ENCODE peak calls at places on chromosomes 13 and 19, in four cellular contexts. A is stomach, D is sigmoid colon, O is GM12878. J is an unnamed sample. For H3K4me1 and H3K9me3, the result is how much of the 10 kb centered on the place peaks cover.

GRCh38 chr13:61695147-61695546 is 279.5 kb upstream of the PCDH20 start:
- DNase-seq in A (no peak), D (no peak), O (no peak), J (no peak)

GRCh38 chr19:13860679-13861391 is 16.1 kb upstream of the NANOS3 start:
- DNase-seq in A (no peak), D (no peak), O (no peak), J (no peak)

GRCh38 chr13:70835349-70835748 is 727.1 kb upstream of the KLHL1 start:
- DNase-seq in A (no peak), D (no peak), O (no peak), J (no peak)

GRCh38 chr13:71751074-71751473 is 115.9 kb downstream of the DACH1 start:
- DNase-seq in A (no peak), D (no peak), O (no peak), J (no peak)

GRCh38 chr19:49017666-49018351 is 918 bp upstream of the LHB start:
- DNase-seq in A (peak), D (no peak), O (no peak), J (no peak)

GRCh38 chr13:29369060-29369743 is 226.3 kb downstream of the SLC7A1 start:
- DNase-seq in A (no peak), D (no peak), O (peak), J (no peak)

GRCh38 chr13:33296793-33297425 is 11.4 kb upstream of the STARD13 start:
- DNase-seq in A (no peak), D (no peak), O (no peak), J (no peak)

GRCh38 chr19:47523473-47523872 is 8.6 kb upstream of the NAPA start:
- DNase-seq in A (no peak), D (no peak), O (no peak), J (no peak)

GRCh38 chr19:33373701-33374405 is at the start of gene CEBPG:
- DNase-seq in A (peak), D (peak), O (no peak), J (no peak)

GRCh38 chr13:32023698-32024097 is 7.9 kb upstream of the FRY start:
- DNase-seq in A (no peak), D (no peak), O (no peak), J (no peak)

GRCh38 chr19:6048808-6049405 is 61.4 kb downstream of the RFX2 start:
- DNase-seq in A (peak), D (peak), O (peak), J (peak)

GRCh38 chr13:99465454-99465853 is 35.8 kb upstream of the TM9SF2 start:
- DNase-seq in A (no peak), D (no peak), O (no peak), J (no peak)

GRCh38 chr13:100674363-100674847 is at the start of gene TMTC4:
- DNase-seq in A (no peak), D (no peak), O (no peak), J (no peak)

GRCh38 chr13:97359181-97360057 is 74.5 kb upstream of the RAP2A start:
- DNase-seq in A (peak), D (peak), O (no peak), J (peak)

GRCh38 chr13:35349052-35349451 is 127.4 kb downstream of the MAB21L1 start:
- DNase-seq in A (no peak), D (no peak), O (no peak), J (no peak)

GRCh38 chr13:114313061-114313860 is 1.0 kb upstream of the CHAMP1 start:
- DNase-seq in A (no peak), D (no peak), O (peak), J (no peak)

GRCh38 chr19:29771708-29772415 is 39.9 kb upstream of the CCNE1 start:
- DNase-seq in A (peak), D (no peak), O (no peak), J (no peak)

GRCh38 chr13:105616313-105617075 is 919.0 kb downstream of the EFNB2 start:
- DNase-seq in A (no peak), D (no peak), O (no peak), J (no peak)

GRCh38 chr13:50309200-50309848 is 294.1 kb downstream of the KCNRG start:
- DNase-seq in A (no peak), D (no peak), O (no peak), J (no peak)

GRCh38 chr13:33262997-33263396 is 22.6 kb downstream of the STARD13 start:
- DNase-seq in A (no peak), D (no peak), O (no peak), J (no peak)

GRCh38 chr13:99686944-99687382 is 185.7 kb downstream of the TM9SF2 start:
- DNase-seq in A (no peak), D (no peak), O (no peak), J (no peak)

GRCh38 chr13:109387438-109387837 is 398.9 kb downstream of the IRS2 start:
- DNase-seq in A (no peak), D (no peak), O (no peak), J (no peak)

GRCh38 chr13:88074794-88075509 is 403.8 kb downstream of the SLITRK5 start:
- DNase-seq in A (no peak), D (peak), O (no peak), J (no peak)

GRCh38 chr13:33279898-33280549 is 5.5 kb downstream of the STARD13 start:
- DNase-seq in A (no peak), D (no peak), O (no peak), J (no peak)

GRCh38 chr13:29922281-29922821 is 71.9 kb upstream of the UBL3 start:
- DNase-seq in A (no peak), D (no peak), O (no peak), J (no peak)

GRCh38 chr19:39941151-39941550 is 6.7 kb upstream of the FCGBP start:
- DNase-seq in A (peak), D (no peak), O (no peak), J (no peak)
- H3K4me1 ChIP-seq in A (under half), D (under half), O (under half), J (under half)

GRCh38 chr19:51978882-51979281 is 7.8 kb downstream of the ZNF350 start:
- DNase-seq in A (no peak), D (no peak), O (no peak), J (no peak)
- H3K9me3 ChIP-seq in A (half or more), D (under half), O (under half), J (half or more)

DNA sequence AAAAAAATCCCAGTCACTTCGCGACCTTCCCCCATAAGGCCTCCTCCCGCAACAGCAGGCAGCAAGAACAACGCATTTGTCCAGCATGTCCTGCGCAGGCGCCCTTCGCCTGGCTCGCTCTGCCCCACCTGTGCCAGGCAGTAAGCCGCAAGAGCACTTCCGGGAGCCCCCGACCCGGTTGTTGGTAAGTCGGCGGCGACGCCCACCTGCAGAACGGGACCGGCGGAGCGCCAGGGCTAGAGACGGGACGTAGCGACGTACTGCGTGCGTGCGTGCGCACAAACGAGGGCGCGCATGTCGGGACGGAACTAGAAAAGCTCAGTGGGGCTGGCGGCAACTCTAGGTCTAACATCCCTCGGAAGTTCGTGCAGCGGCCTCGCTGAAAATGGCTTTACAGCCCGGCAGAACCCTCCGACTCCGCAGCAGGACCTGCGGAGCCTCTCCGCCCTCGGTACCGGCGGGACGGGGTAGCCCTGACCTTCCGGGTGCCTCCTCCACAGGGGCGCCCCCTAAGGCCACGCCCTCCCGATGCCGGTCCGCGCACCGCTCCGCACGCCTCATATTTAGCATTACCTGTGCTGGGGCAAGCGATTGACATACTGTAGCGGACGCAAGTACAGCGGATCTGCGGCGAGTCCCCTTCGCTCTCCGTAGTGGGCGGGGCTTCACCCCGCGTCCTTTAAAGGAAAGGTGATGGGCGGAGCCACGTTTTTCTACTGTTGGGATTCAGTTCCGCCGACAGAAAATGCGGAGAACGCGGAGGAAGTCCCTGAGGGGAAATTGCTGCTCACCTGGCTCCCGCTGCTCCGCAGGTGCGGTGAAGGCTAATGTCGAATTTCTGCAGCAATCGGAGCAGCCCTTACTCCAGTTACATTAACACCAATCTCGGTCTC is at the start of gene MTIF3:
- DNase-seq in A (peak), D (peak), O (peak), J (peak)
- TF ChIP-seq EP300 in A (no peak), D (no peak), O (no peak), J (peak)

GRCh38 chr13:110626510-110626909 is 11.2 kb downstream of the NAXD start:
- DNase-seq in A (no peak), D (no peak), O (no peak), J (no peak)

GRCh38 chr13:110625771-110626321 is 10.5 kb downstream of the NAXD start:
- DNase-seq in A (peak), D (no peak), O (no peak), J (no peak)

GRCh38 chr13:110627351-110627750 is 12.0 kb downstream of the NAXD start:
- DNase-seq in A (no peak), D (no peak), O (no peak), J (no peak)

GRCh38 chr13:110627761-110628476 is 12.6 kb downstream of the NAXD start:
- DNase-seq in A (no peak), D (no peak), O (no peak), J (no peak)

DNA sequence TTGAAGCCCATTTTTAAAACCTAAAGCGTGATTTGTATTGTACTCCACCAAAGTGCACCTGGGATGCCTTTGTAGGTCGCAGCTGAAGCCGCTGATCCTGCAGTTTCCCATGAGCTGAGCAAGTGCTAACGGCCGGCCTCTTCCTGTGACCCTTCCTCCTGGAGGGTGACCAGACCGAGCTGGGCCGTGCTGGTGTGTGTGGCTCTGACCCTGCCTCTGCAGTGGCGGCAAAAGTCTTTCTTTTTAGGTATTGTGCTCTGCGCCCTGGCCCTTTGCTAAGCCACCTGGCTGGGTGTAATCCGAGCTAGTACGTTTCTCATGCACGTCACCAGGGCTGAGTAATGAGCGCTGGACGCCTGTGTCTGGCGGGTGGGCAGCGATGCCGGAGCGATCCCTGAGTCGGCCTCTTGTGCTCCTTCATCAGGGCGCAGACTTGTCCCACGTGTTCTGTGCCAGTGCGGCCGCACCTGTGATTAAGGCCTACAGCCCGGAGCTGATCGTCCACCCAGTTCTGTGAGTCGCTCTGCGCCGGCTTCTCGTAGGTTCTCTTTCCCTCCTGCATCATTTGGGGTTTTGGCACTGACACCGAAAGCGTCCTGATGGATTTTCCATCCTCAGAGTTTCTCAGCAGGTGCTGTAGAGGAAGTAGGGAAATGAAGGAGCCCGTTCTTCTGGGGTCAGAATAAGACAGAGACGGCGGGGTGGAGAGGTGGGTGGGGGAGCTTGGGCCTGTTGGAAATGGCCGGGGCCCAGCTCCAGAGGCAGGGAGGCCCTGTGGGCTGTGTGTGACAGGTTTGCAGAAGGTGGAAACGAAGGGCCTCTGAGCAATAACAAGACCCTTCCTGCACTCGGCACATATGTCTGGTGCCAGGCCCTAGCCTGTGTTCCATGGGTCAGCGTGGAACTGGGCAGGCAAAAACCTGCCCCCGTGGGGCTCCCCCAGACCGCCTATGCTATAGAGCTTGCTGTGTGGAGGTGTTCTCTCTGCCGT is 9.7 kb downstream of the NAXD start:
- DNase-seq in A (peak), D (no peak), O (no peak), J (no peak)
- H3K4me1 ChIP-seq in A (half or more), D (under half), O (under half), J (under half)

DNA sequence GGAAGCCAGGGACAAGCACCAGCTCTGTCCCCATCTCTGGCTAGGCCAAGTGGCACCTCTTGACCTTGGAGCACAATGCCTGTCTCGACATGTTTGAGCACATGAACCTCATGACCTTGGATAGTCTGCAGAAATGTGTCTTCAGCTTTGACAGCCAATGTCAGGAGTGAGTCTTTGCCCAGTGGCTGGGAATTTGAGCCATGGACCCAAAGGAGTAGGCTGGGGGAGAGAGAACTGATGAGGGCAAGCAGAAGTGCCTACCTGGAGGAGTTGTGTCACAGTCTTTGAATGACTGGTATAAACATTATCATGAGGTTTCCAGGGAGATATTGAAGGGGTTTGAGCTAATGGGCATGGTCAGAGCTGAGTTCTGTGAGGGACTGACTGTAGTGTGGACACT is 6.7 kb upstream of the CYP4F12 start:
- DNase-seq in A (no peak), D (no peak), O (no peak), J (no peak)
- H3K9me3 ChIP-seq in A (under half), D (under half), O (under half), J (under half)

GRCh38 chr19:17334414-17335409 is at the start of gene ANO8:
- DNase-seq in A (peak), D (peak), O (peak), J (peak)
- TF ChIP-seq EP300 in A (no peak), D (no peak), O (no peak), J (peak)

GRCh38 chr19:41993612-41994483 is at the start of gene ATP1A3:
- DNase-seq in A (peak), D (no peak), O (no peak), J (no peak)

GRCh38 chr19:41994521-41994971 is 516 bp upstream of the ATP1A3 start:
- DNase-seq in A (no peak), D (no peak), O (no peak), J (no peak)

GRCh38 chr19:41995959-41996797 is 2.1 kb upstream of the ATP1A3 start:
- DNase-seq in A (no peak), D (no peak), O (no peak), J (no peak)

GRCh38 chr19:41997121-41997850 is 3.3 kb upstream of the ATP1A3 start:
- DNase-seq in A (peak), D (no peak), O (no peak), J (no peak)

DNA sequence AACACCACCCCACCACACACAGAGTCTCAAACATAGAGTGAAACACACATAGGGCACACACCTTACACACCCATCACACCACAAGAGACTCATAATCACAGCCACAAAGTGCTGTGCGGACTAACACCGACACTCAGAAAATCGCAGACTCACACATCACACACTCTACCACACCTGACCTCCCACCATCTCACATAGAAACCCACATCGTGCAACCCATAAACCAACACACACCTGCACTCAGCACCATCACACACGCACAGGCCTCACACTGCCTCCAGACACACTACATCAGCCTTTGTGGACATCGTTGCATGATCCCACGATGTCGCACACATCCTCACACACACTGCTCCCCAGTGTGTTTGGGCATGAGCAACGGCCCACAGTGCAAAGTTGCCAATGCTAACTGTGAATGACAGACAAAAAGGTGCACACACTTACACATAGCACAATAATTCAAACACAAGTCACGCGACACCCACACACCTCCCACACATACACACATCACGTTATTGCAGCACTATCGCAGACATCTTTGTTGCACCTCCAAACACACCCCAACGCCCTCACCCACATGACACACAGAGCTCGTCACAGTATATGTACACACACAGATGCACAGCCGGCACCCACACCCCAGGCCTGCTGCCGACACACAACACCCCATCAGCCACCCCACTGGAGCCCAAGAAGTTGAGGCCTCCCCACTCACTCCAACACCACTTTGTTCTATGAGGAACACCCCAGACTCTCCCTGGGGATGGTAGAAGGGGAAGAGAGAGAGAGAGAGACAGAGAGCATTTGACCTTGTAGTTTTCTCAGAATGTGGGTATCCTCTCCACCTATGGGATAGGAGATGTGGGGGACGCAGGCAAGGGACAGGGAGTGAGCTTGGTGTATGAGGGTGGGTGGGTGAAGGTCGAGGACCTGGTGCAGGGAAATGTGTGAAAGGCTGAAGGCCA is 1.2 kb upstream of the ATP1A3 start:
- DNase-seq in A (no peak), D (no peak), O (peak), J (no peak)
- H3K4me1 ChIP-seq in A (under half), D (under half), O (under half), J (under half)

DNA sequence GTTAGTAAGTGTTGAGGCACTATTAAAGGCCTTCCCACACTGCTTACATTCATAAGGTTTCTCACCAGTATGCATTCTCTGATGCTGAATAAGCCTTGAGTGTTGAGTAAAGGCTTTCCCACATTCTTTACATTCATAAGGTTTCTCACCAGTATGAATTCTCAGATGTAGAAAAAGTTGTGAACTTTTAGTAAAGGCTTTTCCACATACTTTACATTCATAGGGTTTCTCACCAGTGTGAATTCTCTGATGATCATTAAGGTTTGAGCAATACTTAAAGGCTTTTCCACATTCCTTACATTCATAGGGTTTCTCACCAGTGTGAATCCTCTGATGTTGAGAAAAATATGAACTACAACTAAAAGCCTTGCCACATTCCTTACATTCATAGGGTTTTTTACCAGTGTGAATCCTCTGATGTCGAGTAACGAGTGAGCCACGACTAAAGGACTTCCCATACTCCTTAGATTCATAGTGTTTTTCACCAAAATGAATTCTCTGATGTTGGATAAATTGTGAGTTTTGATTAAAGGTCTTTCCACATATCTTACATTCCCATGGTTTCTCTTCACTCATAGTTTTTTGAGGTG is 24.2 kb downstream of the ZNF829 start:
- DNase-seq in A (no peak), D (no peak), O (no peak), J (no peak)
- H3K9me3 ChIP-seq in A (half or more), D (half or more), O (under half), J (half or more)

GRCh38 chr19:2054763-2055162 is 3.7 kb upstream of the MKNK2 start:
- DNase-seq in A (no peak), D (no peak), O (no peak), J (no peak)

GRCh38 chr19:2055871-2056809 is 5.1 kb upstream of the MKNK2 start:
- DNase-seq in A (no peak), D (peak), O (no peak), J (peak)

GRCh38 chr19:2051771-2052704 is 994 bp upstream of the MKNK2 start:
- DNase-seq in A (peak), D (peak), O (peak), J (no peak)

GRCh38 chr19:2050991-2051770 is at the start of gene MKNK2:
- DNase-seq in A (peak), D (peak), O (no peak), J (peak)

GRCh38 chr19:2053601-2054389 is 2.8 kb upstream of the MKNK2 start:
- DNase-seq in A (peak), D (peak), O (no peak), J (no peak)
- TF ChIP-seq EP300 in A (no peak), D (no peak), O (no peak), J (peak)

J was measured in tibial nerve.